ENCODE peak calls at places on chromosomes 4 and X, in ten cellular contexts. S is choroid plexus epithelial cell; T is foreskin melanocyte; Z is EL; I is neural crest cell; F is fibroblast of pulmonary artery; O is iPS DF 6.9; Y is progenitor cell of endocrine pancreas; W is activated T-helper 1 cell treated with anti-CD3 and anti-CD28 coated beads, Interleukin-2, amount 50 U/mL, for 16 hours; H is AG08395. M is an unnamed sample.

GRCh38 chr4:56871357-56871993 is 36.2 kb upstream of the REST start:
- DNase-seq in S (peak), T (no peak), Z (no peak), I (peak), F (peak), O (no peak), Y (no peak), W (no peak), H (peak), M (peak)

GRCh38 chr4:8651661-8652180 is 59.2 kb downstream of the CPZ start:
- DNase-seq in S (no peak), T (no peak), Z (no peak), I (no peak), F (no peak), O (no peak), Y (no peak), W (no peak), H (no peak), M (no peak)

GRCh38 chrX:110241816-110242215 is 76.1 kb downstream of the AMMECR1 start:
- DNase-seq in S (peak), T (no peak), Z (peak), I (no peak), F (peak), O (no peak), Y (no peak), W (no peak), H (peak), M (no peak)

GRCh38 chr4:19399001-19399400 is 852.7 kb upstream of the SLIT2 start:
- DNase-seq in S (peak), T (no peak), Z (peak), I (no peak), F (peak), O (no peak), Y (no peak), W (no peak), H (peak), M (peak)

GRCh38 chrX:113594504-113594903 is 753.9 kb upstream of the AMOT start:
- DNase-seq in S (no peak), T (no peak), Z (peak), I (no peak), F (no peak), O (no peak), Y (no peak), W (no peak), H (no peak), M (no peak)

GRCh38 chr4:4659871-4660651 is 118.2 kb upstream of the STX18 start:
- DNase-seq in S (peak), T (no peak), Z (peak), I (no peak), F (peak), O (no peak), Y (no peak), W (no peak), H (peak), M (peak)

GRCh38 chr4:105896984-105897760 is 1.9 kb downstream of the NPNT start:
- DNase-seq in S (no peak), T (no peak), Z (no peak), I (no peak), F (no peak), O (no peak), Y (no peak), W (no peak), H (no peak), M (no peak)

GRCh38 chr4:121192500-121192899 is 28.4 kb upstream of the TNIP3 start:
- DNase-seq in S (peak), T (peak), Z (peak), I (peak), F (peak), O (peak), Y (no peak), W (no peak), H (peak), M (peak)

GRCh38 chr4:180973894-180974293 is 1269.3 kb upstream of the TENM3 start:
- DNase-seq in S (no peak), T (no peak), Z (no peak), I (no peak), F (no peak), O (no peak), Y (no peak), W (no peak), H (no peak), M (no peak)

GRCh38 chrX:133229361-133229760 is 11.2 kb upstream of the TFDP3 start:
- DNase-seq in S (peak), T (peak), Z (no peak), I (no peak), F (no peak), O (no peak), Y (no peak), W (no peak), H (no peak), M (no peak)

GRCh38 chr4:61094854-61095598 is 105.1 kb upstream of the ADGRL3 start:
- DNase-seq in S (no peak), T (no peak), Z (no peak), I (no peak), F (no peak), O (no peak), Y (no peak), W (no peak), H (no peak), M (no peak)

GRCh38 chr4:153432971-153433752 is 33.0 kb upstream of the TMEM131L start:
- DNase-seq in S (peak), T (peak), Z (peak), I (no peak), F (peak), O (no peak), Y (no peak), W (peak), H (peak), M (peak)

GRCh38 chr4:70969076-70969475 is 24.4 kb upstream of the DCK start:
- DNase-seq in S (peak), T (no peak), Z (no peak), I (no peak), F (no peak), O (no peak), Y (no peak), W (no peak), H (no peak), M (no peak)

GRCh38 chr4:183360161-183360919 is 38.1 kb upstream of the CLDN24 start:
- DNase-seq in S (peak), T (no peak), Z (peak), I (no peak), F (peak), O (no peak), Y (no peak), W (no peak), H (peak), M (peak)

GRCh38 chr4:168505996-168506395 is 9.1 kb downstream of the PALLD start:
- DNase-seq in S (no peak), T (no peak), Z (no peak), I (no peak), F (no peak), O (no peak), Y (no peak), W (no peak), H (no peak), M (no peak)

GRCh38 chrX:48934581-48935331 is 15.9 kb upstream of the PIM2 start:
- DNase-seq in S (no peak), T (no peak), Z (no peak), I (no peak), F (no peak), O (no peak), Y (no peak), W (no peak), H (no peak), M (no peak)

M was measured in GM03348.